ENCODE peak calls at places on chromosome 16, in five cellular contexts. One of them, this sample, is unnamed.

GRCh38 chr16:28935924-28936783 is 4.4 kb downstream of the CD19 start:
- DNase-seq in neural crest cell: peak
- DNase-seq in WTC11: peak
- DNase-seq in Right ventricle myocardium inferior: peak
- DNase-seq in NCI-H187: peak
- DNase-seq in this sample: no peak

GRCh38 chr16:56260378-56260987 is 69.2 kb downstream of the GNAO1 start:
- DNase-seq in neural crest cell: no peak
- DNase-seq in WTC11: no peak
- DNase-seq in Right ventricle myocardium inferior: no peak
- DNase-seq in NCI-H187: no peak
- DNase-seq in this sample: no peak

GRCh38 chr16:15857779-15858560 is 1.1 kb upstream of the MYH11 start:
- DNase-seq in neural crest cell: peak
- DNase-seq in WTC11: peak
- DNase-seq in Right ventricle myocardium inferior: peak
- DNase-seq in NCI-H187: no peak
- DNase-seq in this sample: no peak

GRCh38 chr16:60107467-60107866 is 1373.4 kb upstream of the GOT2 start:
- DNase-seq in neural crest cell: no peak
- DNase-seq in WTC11: no peak
- DNase-seq in Right ventricle myocardium inferior: no peak
- DNase-seq in NCI-H187: no peak
- DNase-seq in this sample: no peak

GRCh38 chr16:89618114-89618999 is 4.9 kb downstream of the DPEP1 start:
- DNase-seq in neural crest cell: no peak
- DNase-seq in WTC11: no peak
- DNase-seq in Right ventricle myocardium inferior: no peak
- DNase-seq in NCI-H187: no peak
- DNase-seq in this sample: no peak

GRCh38 chr16:27314161-27314723 is 468 bp downstream of the IL4R start:
- DNase-seq in neural crest cell: peak
- DNase-seq in WTC11: peak
- DNase-seq in Right ventricle myocardium inferior: peak
- DNase-seq in NCI-H187: no peak
- DNase-seq in this sample: no peak

GRCh38 chr16:86215233-86215978 is 294.9 kb upstream of the FOXF1 start:
- DNase-seq in neural crest cell: no peak
- DNase-seq in WTC11: no peak
- DNase-seq in Right ventricle myocardium inferior: no peak
- DNase-seq in NCI-H187: no peak
- DNase-seq in this sample: no peak

GRCh38 chr16:24700549-24701392 is 28.7 kb upstream of the TNRC6A start:
- DNase-seq in neural crest cell: no peak
- DNase-seq in WTC11: no peak
- DNase-seq in Right ventricle myocardium inferior: no peak
- DNase-seq in NCI-H187: no peak
- DNase-seq in this sample: no peak

GRCh38 chr16:715448-716249 is 731 bp downstream of the METRN start:
- DNase-seq in neural crest cell: no peak
- DNase-seq in WTC11: no peak
- DNase-seq in Right ventricle myocardium inferior: no peak
- DNase-seq in NCI-H187: no peak
- DNase-seq in this sample: no peak

GRCh38 chr16:88420496-88420895 is 32.6 kb upstream of the ZFPM1 start:
- DNase-seq in neural crest cell: no peak
- DNase-seq in WTC11: no peak
- DNase-seq in Right ventricle myocardium inferior: no peak
- DNase-seq in NCI-H187: no peak
- DNase-seq in this sample: no peak

GRCh38 chr16:86424413-86424812 is 85.9 kb upstream of the FOXF1 start:
- DNase-seq in neural crest cell: no peak
- DNase-seq in WTC11: no peak
- DNase-seq in Right ventricle myocardium inferior: no peak
- DNase-seq in NCI-H187: no peak
- DNase-seq in this sample: no peak

GRCh38 chr16:8237452-8237851 is 352.9 kb downstream of the TMEM114 start:
- DNase-seq in neural crest cell: no peak
- DNase-seq in WTC11: no peak
- DNase-seq in Right ventricle myocardium inferior: no peak
- DNase-seq in NCI-H187: no peak
- DNase-seq in this sample: no peak

GRCh38 chr16:58428621-58429557 is 36.6 kb downstream of the GINS3 start:
- DNase-seq in neural crest cell: no peak
- DNase-seq in WTC11: no peak
- DNase-seq in Right ventricle myocardium inferior: no peak
- DNase-seq in NCI-H187: no peak
- DNase-seq in this sample: no peak

GRCh38 chr16:57224651-57225335 is 20.3 kb upstream of the ARL2BP start:
- DNase-seq in neural crest cell: no peak
- DNase-seq in WTC11: no peak
- DNase-seq in Right ventricle myocardium inferior: no peak
- DNase-seq in NCI-H187: no peak
- DNase-seq in this sample: no peak

GRCh38 chr16:13708361-13708760 is 211.6 kb upstream of the ERCC4 start:
- DNase-seq in neural crest cell: no peak
- DNase-seq in WTC11: no peak
- DNase-seq in Right ventricle myocardium inferior: no peak
- DNase-seq in NCI-H187: no peak
- DNase-seq in this sample: no peak

GRCh38 chr16:18983565-18984424 is at the start of gene TMC7:
- DNase-seq in neural crest cell: peak
- DNase-seq in WTC11: peak
- DNase-seq in Right ventricle myocardium inferior: peak
- DNase-seq in NCI-H187: no peak
- DNase-seq in this sample: peak

GRCh38 chr16:2852003-2852730 is 5.8 kb downstream of the PRSS22 start:
- DNase-seq in neural crest cell: no peak
- DNase-seq in WTC11: no peak
- DNase-seq in Right ventricle myocardium inferior: no peak
- DNase-seq in NCI-H187: no peak
- DNase-seq in this sample: no peak

GRCh38 chr16:23362460-23363317 is 60.6 kb downstream of the SCNN1B start:
- DNase-seq in neural crest cell: no peak
- DNase-seq in WTC11: no peak
- DNase-seq in Right ventricle myocardium inferior: no peak
- DNase-seq in NCI-H187: no peak
- DNase-seq in this sample: no peak

GRCh38 chr16:27640277-27640600 is 90.3 kb downstream of the KATNIP start:
- DNase-seq in neural crest cell: no peak
- DNase-seq in WTC11: peak
- DNase-seq in Right ventricle myocardium inferior: no peak
- DNase-seq in NCI-H187: no peak
- DNase-seq in this sample: no peak

GRCh38 chr16:17591655-17592405 is 121.1 kb upstream of the XYLT1 start:
- DNase-seq in neural crest cell: no peak
- DNase-seq in WTC11: no peak
- DNase-seq in Right ventricle myocardium inferior: no peak
- DNase-seq in NCI-H187: no peak
- DNase-seq in this sample: no peak

GRCh38 chr16:65224994-65225393 is 103.1 kb upstream of the CDH11 start:
- DNase-seq in neural crest cell: no peak
- DNase-seq in WTC11: no peak
- DNase-seq in Right ventricle myocardium inferior: no peak
- DNase-seq in NCI-H187: no peak
- DNase-seq in this sample: no peak

GRCh38 chr16:68076560-68076959 is 8.6 kb upstream of the NFATC3 start:
- DNase-seq in neural crest cell: no peak
- DNase-seq in WTC11: no peak
- DNase-seq in Right ventricle myocardium inferior: no peak
- DNase-seq in NCI-H187: no peak
- DNase-seq in this sample: no peak

GRCh38 chr16:16075463-16076399 is 126.3 kb downstream of the ABCC1 start:
- DNase-seq in neural crest cell: no peak
- DNase-seq in WTC11: no peak
- DNase-seq in Right ventricle myocardium inferior: peak
- DNase-seq in NCI-H187: no peak
- DNase-seq in this sample: no peak

GRCh38 chr16:81703177-81704155 is 75.6 kb upstream of the PLCG2 start:
- DNase-seq in neural crest cell: no peak
- DNase-seq in WTC11: no peak
- DNase-seq in Right ventricle myocardium inferior: no peak
- DNase-seq in NCI-H187: no peak
- DNase-seq in this sample: no peak

GRCh38 chr16:72986011-72986410 is 61.9 kb downstream of the ZFHX3 start:
- DNase-seq in neural crest cell: no peak
- DNase-seq in WTC11: no peak
- DNase-seq in Right ventricle myocardium inferior: peak
- DNase-seq in NCI-H187: no peak
- DNase-seq in this sample: no peak

GRCh38 chr16:73268311-73268997 is 220.5 kb upstream of the ZFHX3 start:
- DNase-seq in neural crest cell: no peak
- DNase-seq in WTC11: peak
- DNase-seq in Right ventricle myocardium inferior: no peak
- DNase-seq in NCI-H187: no peak
- DNase-seq in this sample: peak

GRCh38 chr16:11689031-11689840 is 21.0 kb downstream of the SNN start:
- DNase-seq in neural crest cell: no peak
- DNase-seq in WTC11: no peak
- DNase-seq in Right ventricle myocardium inferior: no peak
- DNase-seq in NCI-H187: no peak
- DNase-seq in this sample: no peak

GRCh38 chr16:59909262-59909661 is 1175.1 kb upstream of the GOT2 start:
- DNase-seq in neural crest cell: no peak
- DNase-seq in WTC11: no peak
- DNase-seq in Right ventricle myocardium inferior: no peak
- DNase-seq in NCI-H187: no peak
- DNase-seq in this sample: no peak

GRCh38 chr16:23663918-23664317 is 14.8 kb upstream of the PLK1 start:
- DNase-seq in neural crest cell: no peak
- DNase-seq in WTC11: no peak
- DNase-seq in Right ventricle myocardium inferior: no peak
- DNase-seq in NCI-H187: no peak
- DNase-seq in this sample: no peak

GRCh38 chr16:49663081-49664057 is 192.5 kb downstream of the ZNF423 start:
- DNase-seq in neural crest cell: no peak
- DNase-seq in WTC11: no peak
- DNase-seq in Right ventricle myocardium inferior: no peak
- DNase-seq in NCI-H187: no peak
- DNase-seq in this sample: no peak

GRCh38 chr16:51531271-51531670 is 380.2 kb upstream of the SALL1 start:
- DNase-seq in neural crest cell: no peak
- DNase-seq in WTC11: no peak
- DNase-seq in Right ventricle myocardium inferior: no peak
- DNase-seq in NCI-H187: no peak
- DNase-seq in this sample: no peak

GRCh38 chr16:54936979-54937672 is 6.5 kb downstream of the IRX5 start:
- DNase-seq in neural crest cell: peak
- DNase-seq in WTC11: peak
- DNase-seq in Right ventricle myocardium inferior: no peak
- DNase-seq in NCI-H187: no peak
- DNase-seq in this sample: no peak

GRCh38 chr16:47463771-47464624 is 2.9 kb downstream of the PHKB start:
- DNase-seq in neural crest cell: no peak
- DNase-seq in WTC11: no peak
- DNase-seq in Right ventricle myocardium inferior: no peak
- DNase-seq in NCI-H187: no peak
- DNase-seq in this sample: no peak

GRCh38 chr16:17224859-17225258 is 245.9 kb downstream of the XYLT1 start:
- DNase-seq in neural crest cell: no peak
- DNase-seq in WTC11: no peak
- DNase-seq in Right ventricle myocardium inferior: no peak
- DNase-seq in NCI-H187: no peak
- DNase-seq in this sample: no peak

GRCh38 chr16:81403208-81403600 is 41.4 kb upstream of the CMIP start:
- DNase-seq in neural crest cell: no peak
- DNase-seq in WTC11: no peak
- DNase-seq in Right ventricle myocardium inferior: no peak
- DNase-seq in NCI-H187: no peak
- DNase-seq in this sample: no peak

GRCh38 chr16:85385463-85386331 is 227.4 kb upstream of the GSE1 start:
- DNase-seq in neural crest cell: no peak
- DNase-seq in WTC11: peak
- DNase-seq in Right ventricle myocardium inferior: peak
- DNase-seq in NCI-H187: no peak
- DNase-seq in this sample: no peak

This sample was measured in NCI-H2107.